ENCODE peak calls at places on chromosomes 2 and 18, in six cellular contexts. Y is WTC11, Q is HCT116, B is HepG2, C is H1, I is K562. R is an unnamed sample.

GRCh38 chr2:162125138-162125537 is 26.9 kb downstream of the GCG start:
- DNase-seq in Y (no peak), Q (no peak), B (no peak), C (no peak), I (no peak), R (no peak)

GRCh38 chr2:167928434-167928833 is 319.0 kb downstream of the STK39 start:
- DNase-seq in Y (no peak), Q (no peak), B (no peak), C (no peak), I (no peak), R (no peak)

GRCh38 chr2:160268382-160268781 is 68.3 kb upstream of the ITGB6 start:
- DNase-seq in Y (no peak), Q (no peak), B (no peak), C (no peak), I (no peak), R (no peak)

GRCh38 chr2:152475982-152476381 is 141.0 kb downstream of the FMNL2 start:
- DNase-seq in Y (no peak), Q (no peak), B (no peak), C (no peak), I (no peak), R (no peak)

GRCh38 chr2:64383016-64383588 is 70.9 kb upstream of the LGALSL start:
- DNase-seq in Y (no peak), Q (no peak), B (no peak), C (peak; percentile 39), I (no peak), R (no peak)

GRCh38 chr2:231198291-231199173 is at the start of gene ARMC9:
- DNase-seq in Y (peak; percentile 81), Q (no peak), B (peak; percentile 67), C (peak; percentile 91), I (peak; percentile 96), R (peak; percentile 94)

GRCh38 chr18:13452448-13452811 is 233.9 kb downstream of the LDLRAD4 start:
- DNase-seq in Y (no peak), Q (no peak), B (no peak), C (no peak), I (no peak), R (no peak)

GRCh38 chr2:133247613-133248012 is 320.6 kb downstream of the NCKAP5 start:
- DNase-seq in Y (no peak), Q (no peak), B (no peak), C (no peak), I (no peak), R (no peak)

GRCh38 chr2:220043155-220043992 is 415.9 kb downstream of the SLC4A3 start:
- DNase-seq in Y (no peak), Q (no peak), B (no peak), C (no peak), I (no peak), R (no peak)

GRCh38 chr2:218959141-218959731 is at the start of gene CDK5R2:
- DNase-seq in Y (peak; percentile 96), Q (peak; percentile 80), B (peak; percentile 69), C (peak; percentile 98), I (peak; percentile 99), R (peak; percentile 99)

GRCh38 chr2:600542-601386 is 76.4 kb downstream of the TMEM18 start:
- DNase-seq in Y (no peak), Q (no peak), B (no peak), C (peak; percentile 35), I (peak; percentile 41), R (no peak)

GRCh38 chr2:232021881-232022280 is 60.4 kb downstream of the DIS3L2 start:
- DNase-seq in Y (no peak), Q (no peak), B (no peak), C (no peak), I (no peak), R (no peak)

GRCh38 chr18:316391-316790 is 48.5 kb upstream of the THOC1 start:
- DNase-seq in Y (no peak), Q (no peak), B (no peak), C (no peak), I (no peak), R (no peak)

GRCh38 chr2:111668274-111668616 is 215.7 kb downstream of the ANAPC1 start:
- DNase-seq in Y (no peak), Q (no peak), B (no peak), C (peak; percentile 36), I (no peak), R (no peak)

GRCh38 chr2:10760794-10761504 is 39.5 kb downstream of the ATP6V1C2 start:
- DNase-seq in Y (no peak), Q (no peak), B (no peak), C (no peak), I (no peak), R (no peak)

GRCh38 chr2:231615058-231615671 is 22.5 kb downstream of the TEX44 start:
- DNase-seq in Y (peak; percentile 40), Q (no peak), B (no peak), C (peak; percentile 71), I (no peak), R (no peak)

GRCh38 chr18:66754335-66754734 is 150.4 kb upstream of the CDH19 start:
- DNase-seq in Y (no peak), Q (no peak), B (no peak), C (no peak), I (no peak), R (no peak)

GRCh38 chr2:162090109-162090508 is 16.1 kb upstream of the DPP4 start:
- DNase-seq in Y (no peak), Q (no peak), B (no peak), C (no peak), I (no peak), R (no peak)

GRCh38 chr2:191691016-191691725 is 13.2 kb downstream of the NABP1 start:
- DNase-seq in Y (no peak), Q (peak; percentile 61), B (peak; percentile 81), C (no peak), I (peak; percentile 51), R (peak; percentile 67)

GRCh38 chr2:100197643-100198153 is 55.3 kb upstream of the AFF3 start:
- DNase-seq in Y (peak; percentile 58), Q (no peak), B (no peak), C (peak; percentile 69), I (no peak), R (no peak)

DNA sequence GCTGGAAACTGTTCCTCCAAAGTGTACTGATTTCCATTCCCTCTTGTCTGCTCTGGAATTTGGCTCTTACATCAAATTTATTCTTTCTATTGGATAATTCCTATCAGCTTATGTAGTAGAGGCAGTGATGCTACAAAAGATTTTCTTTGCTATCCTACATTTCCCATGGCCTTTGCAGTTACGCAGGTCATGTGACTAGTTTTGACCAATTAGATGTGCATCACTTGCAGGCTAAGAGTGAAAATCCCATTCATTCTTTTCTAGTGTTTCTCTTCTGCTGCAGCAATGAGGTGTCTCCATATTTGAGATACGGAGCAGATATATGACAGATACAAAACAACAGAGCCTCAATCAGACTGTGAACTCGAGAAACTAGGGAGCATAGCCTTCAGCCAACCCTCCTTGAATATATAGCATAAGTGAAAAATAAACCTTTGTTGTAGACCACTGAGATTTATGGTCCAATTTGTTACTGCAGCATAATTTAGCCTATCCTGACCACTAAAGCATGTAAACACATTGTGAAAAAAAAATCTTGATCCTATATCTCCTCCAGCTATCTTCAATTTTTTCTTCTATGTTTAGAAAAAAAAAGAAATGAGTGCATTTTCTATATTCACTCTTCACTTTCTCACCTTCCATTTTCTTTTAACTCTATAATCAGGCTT is 102.0 kb downstream of the HNMT start:
- DNase-seq in Y (no peak), Q (no peak), B (no peak), C (no peak), I (no peak), R (no peak)
- TF ChIP-seq SP1 in Y (no peak), Q (no peak), B (no peak), C (no peak), I (no peak), R (no peak)

DNA sequence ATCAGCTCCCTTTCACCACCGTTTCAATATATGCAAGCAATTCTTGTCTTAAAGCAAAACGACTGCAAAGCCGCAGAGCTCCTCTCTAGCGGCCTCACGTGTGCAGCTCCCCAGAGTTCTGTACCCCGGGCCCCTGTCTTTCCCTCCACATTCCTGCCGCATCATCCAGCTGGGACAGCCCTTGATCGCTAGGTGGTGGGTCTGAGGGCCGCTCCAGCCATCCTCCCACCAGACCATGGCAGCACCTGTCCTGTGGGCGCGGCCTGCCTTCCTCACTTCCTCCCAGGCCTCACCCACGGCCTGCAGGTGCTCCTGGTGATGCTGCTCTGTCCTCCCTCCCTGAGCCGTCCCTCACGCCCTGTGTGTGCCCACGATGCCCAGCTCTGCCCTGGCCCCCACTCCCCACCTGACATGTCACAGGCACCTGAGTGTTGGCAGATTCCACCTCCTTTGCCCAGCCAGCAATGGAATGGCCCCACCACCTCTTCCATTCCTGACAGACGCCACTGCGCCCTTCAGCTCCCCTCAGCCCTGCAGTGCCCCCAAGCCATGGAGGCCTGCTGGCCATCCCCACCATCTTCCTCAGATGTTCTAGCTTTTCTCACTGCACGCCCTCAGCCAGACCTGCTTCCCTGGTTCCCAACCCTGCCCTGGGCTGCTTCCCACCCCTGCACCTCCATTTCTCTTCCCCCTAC is 15.3 kb upstream of the ALLC start:
- DNase-seq in Y (no peak), Q (no peak), B (no peak), C (peak; percentile 38), I (no peak), R (no peak)
- TF ChIP-seq SP1 in Y (no peak), Q (no peak), B (no peak), C (no peak), I (no peak), R (no peak)

GRCh38 chr2:72917138-72917874 is at the start of gene EMX1:
- DNase-seq in Y (peak; percentile 83), Q (peak; percentile 60), B (peak; percentile 60), C (peak; percentile 89), I (peak; percentile 95), R (peak; percentile 89)

GRCh38 chr2:72917875-72918660 is 749 bp downstream of the EMX1 start:
- DNase-seq in Y (peak; percentile 58), Q (no peak), B (no peak), C (peak; percentile 71), I (no peak), R (no peak)

GRCh38 chr2:72915076-72915906 is 2.0 kb upstream of the EMX1 start:
- DNase-seq in Y (no peak), Q (no peak), B (no peak), C (no peak), I (no peak), R (no peak)

GRCh38 chr2:72915907-72916742 is 1.2 kb upstream of the EMX1 start:
- DNase-seq in Y (peak; percentile 84), Q (no peak), B (peak; percentile 60), C (peak; percentile 86), I (peak; percentile 71), R (peak; percentile 75)

GRCh38 chr2:72916743-72917137 is 579 bp upstream of the EMX1 start:
- DNase-seq in Y (peak; percentile 49), Q (no peak), B (no peak), C (peak; percentile 80), I (no peak), R (no peak)
- TF ChIP-seq SP1 in Y (no peak), Q (no peak), B (no peak), C (no peak), I (no peak), R (no peak)

GRCh38 chr2:128376241-128377041 is 57.8 kb upstream of the HS6ST1 start:
- DNase-seq in Y (peak; percentile 11), Q (no peak), B (no peak), C (peak; percentile 36), I (peak; percentile 30), R (no peak)

GRCh38 chr2:128378231-128379020 is 59.8 kb upstream of the HS6ST1 start:
- DNase-seq in Y (peak; percentile 7), Q (no peak), B (no peak), C (no peak), I (no peak), R (no peak)

GRCh38 chr2:128379021-128380005 is 60.6 kb upstream of the HS6ST1 start:
- DNase-seq in Y (peak; percentile 13), Q (no peak), B (peak; percentile 90), C (no peak), I (no peak), R (no peak)

GRCh38 chr2:128375454-128375853 is 56.8 kb upstream of the HS6ST1 start:
- DNase-seq in Y (peak; percentile 4), Q (no peak), B (no peak), C (no peak), I (no peak), R (no peak)

GRCh38 chr2:128377071-128377910 is 58.6 kb upstream of the HS6ST1 start:
- DNase-seq in Y (peak; percentile 7), Q (no peak), B (no peak), C (peak; percentile 40), I (no peak), R (no peak)
- TF ChIP-seq SP1 in Y (no peak), Q (no peak), B (no peak), C (no peak), I (no peak), R (no peak)

R was measured in HEK293T.